ENCODE peak calls at places on chromosomes 11 and 22, in eight cellular contexts. C, K, B, I, M, R, O and Q are unnamed samples.

GRCh38 chr11:67416416-67417335 is 1.2 kb downstream of the CARNS1 start:
- DNase-seq in C (peak), K (no peak), B (no peak), I (no peak), M (peak), R (no peak), O (peak), Q (no peak)

GRCh38 chr22:40764743-40765441 is 54.3 kb downstream of the SLC25A17 start:
- DNase-seq in C (no peak), K (no peak), B (no peak), I (no peak), M (no peak), R (no peak), O (peak), Q (no peak)

GRCh38 chr11:102495161-102496042 is 35.1 kb downstream of the MMP7 start:
- DNase-seq in C (peak), K (peak), B (peak), I (peak), M (peak), R (peak), O (peak), Q (peak)

GRCh38 chr11:62464655-62465054 is 45.8 kb downstream of the SCGB1A1 start:
- DNase-seq in C (no peak), K (no peak), B (no peak), I (no peak), M (no peak), R (no peak), O (no peak), Q (no peak)

GRCh38 chr11:72333657-72334056 is 89.7 kb upstream of the PHOX2A start:
- DNase-seq in C (peak), K (peak), B (peak), I (no peak), M (no peak), R (peak), O (no peak), Q (peak)

GRCh38 chr22:42994917-42995562 is 19.9 kb downstream of the PACSIN2 start:
- DNase-seq in C (no peak), K (no peak), B (peak), I (peak), M (peak), R (no peak), O (peak), Q (no peak)

GRCh38 chr22:45565973-45566372 is 63.3 kb downstream of the FBLN1 start:
- DNase-seq in C (no peak), K (no peak), B (no peak), I (no peak), M (no peak), R (no peak), O (no peak), Q (no peak)

GRCh38 chr11:73946798-73947458 is 3.9 kb upstream of the DNAJB13 start:
- DNase-seq in C (no peak), K (no peak), B (no peak), I (no peak), M (no peak), R (no peak), O (no peak), Q (no peak)

GRCh38 chr11:36361901-36362391 is 65.9 kb downstream of the PRR5L start:
- DNase-seq in C (peak), K (peak), B (peak), I (no peak), M (peak), R (no peak), O (no peak), Q (peak)

GRCh38 chr11:113991718-113992458 is 17.0 kb downstream of the HTR3A start:
- DNase-seq in C (no peak), K (no peak), B (peak), I (no peak), M (peak), R (no peak), O (peak), Q (no peak)

GRCh38 chr11:129314381-129314780 is 61.3 kb upstream of the BARX2 start:
- DNase-seq in C (no peak), K (no peak), B (no peak), I (no peak), M (no peak), R (no peak), O (no peak), Q (no peak)

GRCh38 chr11:91798240-91798639 is 426.4 kb upstream of the FAT3 start:
- DNase-seq in C (no peak), K (no peak), B (no peak), I (no peak), M (no peak), R (no peak), O (no peak), Q (no peak)

GRCh38 chr11:9489366-9489765 is 28.6 kb downstream of the ZNF143 start:
- DNase-seq in C (no peak), K (no peak), B (no peak), I (no peak), M (peak), R (no peak), O (no peak), Q (no peak)

GRCh38 chr22:29155966-29156365 is 49.7 kb upstream of the EMID1 start:
- DNase-seq in C (no peak), K (no peak), B (no peak), I (no peak), M (no peak), R (no peak), O (no peak), Q (no peak)

GRCh38 chr11:101003468-101003867 is 126.1 kb downstream of the PGR start:
- DNase-seq in C (peak), K (no peak), B (no peak), I (no peak), M (peak), R (no peak), O (peak), Q (peak)

GRCh38 chr11:123056835-123057491 is 5.0 kb downstream of the HSPA8 start:
- DNase-seq in C (no peak), K (no peak), B (no peak), I (no peak), M (no peak), R (no peak), O (peak), Q (no peak)
- H3K4me3 ChIP-seq in C (no peak), K (no peak), B (no peak), I (no peak), M (peak), R (no peak), O (no peak), Q (peak)

GRCh38 chr22:37431366-37431765 is 4.1 kb upstream of the ELFN2 start:
- DNase-seq in C (no peak), K (no peak), B (no peak), I (no peak), M (peak), R (no peak), O (no peak), Q (peak)
- H3K9ac ChIP-seq in C (no peak), K (no peak), B (no peak), I (no peak), M (peak), R (no peak), O (no peak), Q (no peak)

DNA sequence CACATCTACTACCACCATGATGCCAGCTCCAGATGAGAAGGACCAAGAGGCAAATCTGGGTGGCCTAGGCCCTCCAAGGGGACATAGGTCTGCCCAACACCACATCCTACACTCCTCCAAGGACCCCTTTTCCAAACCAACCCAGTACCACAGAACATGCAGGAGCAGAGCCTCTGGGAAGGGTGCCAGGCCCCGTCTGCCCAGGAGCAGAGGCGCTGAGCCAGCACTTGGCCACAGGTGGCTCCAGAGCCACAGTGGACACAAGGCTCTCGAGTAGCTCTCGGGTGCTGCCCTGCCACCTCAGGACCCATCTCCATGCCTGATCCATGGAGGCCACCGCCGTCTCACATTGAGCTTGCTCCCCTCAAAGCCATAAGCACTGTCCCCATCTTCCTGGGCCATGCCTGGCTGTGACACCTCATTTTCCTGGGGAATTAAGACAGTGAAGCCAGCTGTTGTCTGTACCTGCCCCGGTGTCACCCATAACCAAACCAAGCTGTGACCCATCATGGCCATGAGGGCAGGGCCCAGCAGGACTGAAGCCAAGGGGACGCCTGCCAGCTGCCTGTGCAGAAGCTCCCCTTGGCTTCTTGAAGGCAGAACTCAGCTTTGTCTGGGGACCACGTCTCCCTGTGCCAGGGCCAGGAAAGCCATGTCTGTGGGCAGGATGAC is 7.4 kb downstream of the MOB2 start:
- DNase-seq in C (no peak), K (no peak), B (no peak), I (no peak), M (no peak), R (no peak), O (no peak), Q (no peak)
- H3K27ac ChIP-seq in C (no peak), K (no peak), B (no peak), I (no peak), M (no peak), R (no peak), O (no peak), Q (no peak)

GRCh38 chr11:104918113-104918824 is 20.0 kb upstream of the CASP12 start:
- DNase-seq in C (no peak), K (no peak), B (peak), I (no peak), M (peak), R (no peak), O (no peak), Q (no peak)
- H3K4me3 ChIP-seq in C (no peak), K (no peak), B (no peak), I (peak), M (peak), R (no peak), O (peak), Q (no peak)

GRCh38 chr22:23822101-23822671 is 16.6 kb downstream of the DERL3 start:
- DNase-seq in C (no peak), K (no peak), B (no peak), I (no peak), M (no peak), R (no peak), O (no peak), Q (no peak)

GRCh38 chr22:23826510-23827350 is 12.1 kb downstream of the DERL3 start:
- DNase-seq in C (no peak), K (peak), B (peak), I (no peak), M (no peak), R (no peak), O (no peak), Q (no peak)

GRCh38 chr22:23823331-23823791 is 15.4 kb downstream of the DERL3 start:
- DNase-seq in C (no peak), K (no peak), B (no peak), I (no peak), M (no peak), R (no peak), O (no peak), Q (no peak)

GRCh38 chr22:23825246-23825905 is 13.4 kb downstream of the DERL3 start:
- DNase-seq in C (no peak), K (no peak), B (no peak), I (no peak), M (no peak), R (no peak), O (no peak), Q (no peak)

GRCh38 chr22:23824476-23825245 is 14.1 kb downstream of the DERL3 start:
- DNase-seq in C (no peak), K (no peak), B (no peak), I (no peak), M (no peak), R (no peak), O (no peak), Q (no peak)
- H3K9ac ChIP-seq in C (no peak), K (no peak), B (no peak), I (no peak), M (no peak), R (no peak), O (no peak), Q (no peak)

DNA sequence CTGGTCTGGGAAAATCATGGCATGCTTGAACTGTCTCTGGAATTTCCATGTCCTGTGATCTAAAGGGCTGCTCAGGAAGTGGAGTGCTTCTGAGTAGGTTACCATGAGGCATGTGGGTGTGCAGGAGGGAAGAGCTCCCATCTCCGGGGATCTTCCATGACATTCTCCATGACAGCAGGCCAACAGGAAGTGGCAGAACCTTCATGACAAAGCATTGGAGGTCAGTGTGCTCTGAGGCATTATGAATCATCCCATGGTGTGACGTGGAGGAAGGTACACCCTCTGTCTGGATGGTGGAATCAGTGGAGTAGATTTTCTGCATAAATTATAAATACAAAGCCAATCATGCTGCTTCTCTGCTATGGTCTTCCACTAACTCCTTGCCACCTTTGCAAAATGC is 139.6 kb upstream of the E2F8 start:
- DNase-seq in C (peak), K (no peak), B (peak), I (no peak), M (peak), R (no peak), O (no peak), Q (no peak)
- H3K27ac ChIP-seq in C (no peak), K (no peak), B (no peak), I (no peak), M (peak), R (no peak), O (no peak), Q (peak)

GRCh38 chr11:108593910-108594434 is 404 bp upstream of the EXPH5 start:
- DNase-seq in C (no peak), K (no peak), B (no peak), I (no peak), M (no peak), R (no peak), O (no peak), Q (no peak)
- H3K4me3 ChIP-seq in C (no peak), K (peak), B (no peak), I (no peak), M (peak), R (peak), O (peak), Q (peak)